ENCODE peak calls at places on chromosomes 6 and 20, in eight cellular contexts. C is activated naive CD4-positive, alpha-beta T cell treated with anti-CD3 and anti-CD28 coated beads for 36 hours; U is NCI-H2029 treated with DMSO at 0.1 percent for 48 hours; M is AG04450; W is left ventricle myocardium inferior; Y is PC-9; I is PC-3; E is Caki2. D is an unnamed sample.

GRCh38 chr6:79872986-79873385 is 74.4 kb downstream of the ELOVL4 start:
- DNase-seq in C (no peak), Y (no peak), W (no peak), I (peak), E (no peak), U (no peak), M (no peak), D (peak)

GRCh38 chr6:16671302-16672289 is 89.7 kb downstream of the ATXN1 start:
- DNase-seq in W (no peak), M (no peak), E (no peak), I (peak), C (no peak), Y (no peak), U (no peak), D (no peak)

GRCh38 chr20:7967199-7967844 is 27.1 kb upstream of the HAO1 start:
- DNase-seq in E (no peak), C (no peak), Y (no peak), U (no peak), W (no peak), M (no peak), I (peak), D (no peak)

GRCh38 chr6:67244037-67244436 is 1391.0 kb upstream of the ADGRB3 start:
- DNase-seq in W (no peak), U (no peak), E (no peak), I (no peak), M (no peak), Y (no peak), C (no peak), D (no peak)

GRCh38 chr6:89281779-89282246 is 33.3 kb downstream of the GABRR2 start:
- DNase-seq in E (no peak), M (no peak), U (no peak), I (peak), Y (peak), W (no peak), C (peak), D (no peak)

GRCh38 chr20:22775671-22776139 is 191.3 kb upstream of the FOXA2 start:
- DNase-seq in E (peak), M (no peak), I (peak), U (no peak), Y (peak), W (no peak), C (no peak), D (peak)

GRCh38 chr20:53466279-53466678 is 127.4 kb downstream of the ZNF217 start:
- DNase-seq in Y (no peak), W (no peak), I (no peak), U (no peak), M (no peak), E (no peak), C (no peak), D (no peak)

GRCh38 chr20:63495771-63496403 is 3.0 kb downstream of the EEF1A2 start:
- DNase-seq in W (peak), C (peak), M (no peak), U (no peak), E (no peak), I (peak), Y (no peak), D (no peak)

GRCh38 chr6:160092602-160093001 is 29.0 kb upstream of the SLC22A1 start:
- DNase-seq in Y (no peak), M (no peak), U (no peak), I (no peak), E (no peak), C (no peak), W (no peak), D (no peak)

GRCh38 chr6:5334341-5334740 is 73.0 kb downstream of the FARS2 start:
- DNase-seq in E (no peak), W (no peak), C (no peak), M (no peak), U (peak), I (no peak), Y (no peak), D (no peak)

GRCh38 chr20:5845686-5846651 is 95.8 kb downstream of the SHLD1 start:
- DNase-seq in I (no peak), M (no peak), U (peak), Y (no peak), W (no peak), C (no peak), E (no peak), D (no peak)

GRCh38 chr20:54389872-54390271 is 85.5 kb upstream of the DOK5 start:
- DNase-seq in U (no peak), E (no peak), I (no peak), W (peak), M (no peak), Y (no peak), C (no peak), D (no peak)

GRCh38 chr20:41232971-41233926 is 84.3 kb downstream of the ZHX3 start:
- DNase-seq in W (no peak), E (peak), I (peak), U (no peak), C (no peak), Y (no peak), M (peak), D (peak)

GRCh38 chr6:148459228-148459627 is 116.6 kb downstream of the SASH1 start:
- DNase-seq in I (no peak), M (no peak), U (no peak), Y (no peak), W (no peak), C (no peak), E (no peak), D (no peak)

GRCh38 chr6:139927236-139927635 is 552.8 kb upstream of the CITED2 start:
- DNase-seq in U (no peak), Y (no peak), M (peak), E (no peak), I (peak), C (peak), W (no peak), D (no peak)

GRCh38 chr6:21478411-21478810 is 115.1 kb upstream of the SOX4 start:
- DNase-seq in E (no peak), I (no peak), U (no peak), W (no peak), C (no peak), Y (no peak), M (no peak), D (no peak)

GRCh38 chr6:48834706-48835105 is 628.3 kb downstream of the MMUT start:
- DNase-seq in W (no peak), I (no peak), C (no peak), E (no peak), U (no peak), Y (no peak), M (no peak), D (no peak)

D was measured in non-pigmented ciliary epithelial cell.